ENCODE peak calls at places on chromosomes 1 and 21, in five cellular contexts. One of them, this sample, is unnamed.

GRCh38 chr1:226763741-226764264 is 24.7 kb upstream of the ITPKB start:
- DNase-seq in GM23338: peak
- DNase-seq in HepG2: no peak
- DNase-seq in K562: no peak
- DNase-seq in GM12878: no peak
- DNase-seq in this sample: peak

GRCh38 chr1:177847843-177848242 is 122.0 kb downstream of the SEC16B start:
- DNase-seq in GM23338: no peak
- DNase-seq in HepG2: no peak
- DNase-seq in K562: no peak
- DNase-seq in GM12878: no peak
- DNase-seq in this sample: no peak

GRCh38 chr1:167518331-167518700 is at the start of gene CD247:
- DNase-seq in GM23338: no peak
- DNase-seq in HepG2: no peak
- DNase-seq in K562: no peak
- DNase-seq in GM12878: no peak
- DNase-seq in this sample: no peak

GRCh38 chr1:168127493-168127892 is 9.2 kb downstream of the GPR161 start:
- DNase-seq in GM23338: no peak
- DNase-seq in HepG2: no peak
- DNase-seq in K562: no peak
- DNase-seq in GM12878: no peak
- DNase-seq in this sample: no peak

GRCh38 chr1:94526581-94526980 is 15.0 kb downstream of the F3 start:
- DNase-seq in GM23338: no peak
- DNase-seq in HepG2: no peak
- DNase-seq in K562: no peak
- DNase-seq in GM12878: no peak
- DNase-seq in this sample: no peak

GRCh38 chr1:23593556-23594148 is 34.4 kb upstream of the ID3 start:
- DNase-seq in GM23338: no peak
- DNase-seq in HepG2: peak
- DNase-seq in K562: no peak
- DNase-seq in GM12878: no peak
- DNase-seq in this sample: peak

GRCh38 chr1:194117582-194117981 is 931.2 kb upstream of the B3GALT2 start:
- DNase-seq in GM23338: peak
- DNase-seq in HepG2: peak
- DNase-seq in K562: no peak
- DNase-seq in GM12878: no peak
- DNase-seq in this sample: peak

GRCh38 chr1:24864409-24864808 is 65.7 kb downstream of the RUNX3 start:
- DNase-seq in GM23338: peak
- DNase-seq in HepG2: peak
- DNase-seq in K562: no peak
- DNase-seq in GM12878: no peak
- DNase-seq in this sample: no peak

GRCh38 chr1:58346076-58346435 is 200.5 kb downstream of the OMA1 start:
- DNase-seq in GM23338: no peak
- DNase-seq in HepG2: no peak
- DNase-seq in K562: no peak
- DNase-seq in GM12878: no peak
- DNase-seq in this sample: no peak

DNA sequence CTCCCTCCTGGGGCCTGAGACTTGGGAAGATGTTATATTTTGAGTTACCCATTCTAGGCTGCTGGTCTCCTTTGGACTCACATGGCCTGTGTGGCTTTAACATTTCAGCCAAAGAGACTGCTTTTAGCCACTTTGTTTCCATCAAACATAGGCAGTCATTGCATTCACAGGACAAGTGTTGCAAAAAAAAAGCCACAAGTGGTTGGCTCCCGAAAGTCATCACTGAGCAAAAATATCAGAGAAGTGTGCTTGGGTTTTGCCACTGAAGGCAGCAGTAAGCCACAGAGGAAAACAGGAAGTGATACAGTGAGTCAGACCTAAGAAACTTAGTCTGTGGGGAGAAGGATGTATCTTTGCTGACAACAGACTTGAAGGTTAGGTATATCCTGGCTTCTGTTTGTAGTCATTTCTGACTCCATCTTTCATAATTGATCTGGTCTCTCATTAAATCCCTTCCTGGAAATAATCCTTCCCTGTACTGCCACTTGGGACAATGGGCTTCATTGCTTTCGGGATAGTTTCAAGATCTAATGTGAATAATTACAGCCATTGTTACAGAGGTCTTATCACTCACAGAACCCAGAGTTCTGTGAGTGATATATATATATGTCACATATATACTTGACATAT is 80.9 kb downstream of the COLGALT2 start:
- DNase-seq in GM23338: no peak
- DNase-seq in HepG2: no peak
- DNase-seq in K562: no peak
- DNase-seq in GM12878: peak
- DNase-seq in this sample: peak
- TF ChIP-seq JUNB in GM23338: no peak
- TF ChIP-seq JUNB in HepG2: no peak
- TF ChIP-seq JUNB in K562: peak
- TF ChIP-seq JUNB in GM12878: peak
- TF ChIP-seq JUNB in this sample: no peak

DNA sequence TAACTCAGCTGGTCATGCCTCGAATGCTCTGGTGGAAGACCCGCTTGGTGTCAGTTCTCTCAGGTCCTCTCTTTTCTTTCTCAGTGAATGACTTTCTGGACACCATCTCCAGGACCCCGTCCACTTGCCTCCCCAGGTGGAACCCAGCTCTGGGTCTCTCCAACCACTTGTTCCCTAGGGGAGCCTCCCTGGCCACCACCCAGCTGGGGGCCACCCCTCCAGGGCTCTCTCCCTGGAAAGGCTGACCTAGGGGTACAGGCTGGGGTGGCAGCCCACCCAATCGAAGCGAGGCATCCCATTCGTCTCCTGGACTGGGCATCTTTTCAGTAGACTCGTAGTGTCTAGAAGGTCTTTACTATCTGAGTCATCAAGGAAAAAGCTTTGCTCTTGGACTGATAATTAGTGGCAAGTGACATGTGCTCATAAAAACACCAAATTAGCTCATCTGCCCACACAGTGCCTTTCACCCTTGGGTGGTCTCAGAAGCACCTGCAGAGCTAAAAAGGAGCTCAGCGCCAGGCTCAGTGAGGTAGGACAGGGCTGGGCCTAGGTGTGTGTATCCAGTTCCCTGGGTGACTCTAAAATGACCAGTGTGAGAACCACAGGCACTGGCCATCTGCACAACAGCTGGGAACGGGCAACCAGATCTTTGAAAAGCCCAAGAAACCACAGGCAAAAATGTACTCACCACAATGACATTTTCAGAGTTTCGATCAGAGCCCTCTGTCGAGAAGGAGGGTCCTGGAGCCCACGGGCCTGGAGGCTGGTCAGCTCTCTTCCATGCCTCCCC is 2.4 kb upstream of the PDXK start:
- DNase-seq in GM23338: no peak
- DNase-seq in HepG2: no peak
- DNase-seq in K562: no peak
- DNase-seq in GM12878: peak
- DNase-seq in this sample: no peak
- TF ChIP-seq JUNB in GM23338: no peak
- TF ChIP-seq JUNB in HepG2: no peak
- TF ChIP-seq JUNB in K562: no peak
- TF ChIP-seq JUNB in GM12878: peak
- TF ChIP-seq JUNB in this sample: no peak

DNA sequence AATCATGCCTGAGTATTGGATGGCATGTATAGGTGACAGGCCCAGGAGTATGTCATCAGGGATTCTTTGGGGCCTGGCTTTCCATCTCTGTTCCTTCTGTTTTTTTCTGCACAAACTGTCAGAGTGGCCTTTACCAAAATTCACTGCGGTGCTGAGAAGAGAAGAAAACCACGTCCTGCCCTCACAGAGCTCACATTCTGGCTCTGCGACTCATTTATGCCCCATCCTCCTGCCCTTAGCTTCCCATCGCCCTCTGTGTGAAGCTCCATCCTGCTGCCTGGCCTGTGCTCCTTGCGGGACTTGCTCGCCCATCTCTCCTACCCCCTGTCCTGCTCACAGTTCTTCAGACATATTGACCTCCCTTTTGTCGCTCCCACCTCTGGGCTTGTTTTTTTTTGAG is 73.4 kb downstream of the HUNK start:
- DNase-seq in GM23338: no peak
- DNase-seq in HepG2: no peak
- DNase-seq in K562: no peak
- DNase-seq in GM12878: no peak
- DNase-seq in this sample: no peak
- TF ChIP-seq JUNB in GM23338: no peak
- TF ChIP-seq JUNB in HepG2: no peak
- TF ChIP-seq JUNB in K562: no peak
- TF ChIP-seq JUNB in GM12878: no peak
- TF ChIP-seq JUNB in this sample: no peak

GRCh38 chr1:201024251-201024998 is 911 bp upstream of the KIF21B start:
- DNase-seq in GM23338: peak
- DNase-seq in HepG2: peak
- DNase-seq in K562: peak
- DNase-seq in GM12878: no peak
- DNase-seq in this sample: no peak

GRCh38 chr1:201028473-201028889 is 5.0 kb upstream of the KIF21B start:
- DNase-seq in GM23338: no peak
- DNase-seq in HepG2: peak
- DNase-seq in K562: no peak
- DNase-seq in GM12878: no peak
- DNase-seq in this sample: no peak

GRCh38 chr1:201026746-201027145 is 3.2 kb upstream of the KIF21B start:
- DNase-seq in GM23338: no peak
- DNase-seq in HepG2: no peak
- DNase-seq in K562: no peak
- DNase-seq in GM12878: no peak
- DNase-seq in this sample: no peak

GRCh38 chr1:201025571-201026002 is 2.1 kb upstream of the KIF21B start:
- DNase-seq in GM23338: peak
- DNase-seq in HepG2: no peak
- DNase-seq in K562: peak
- DNase-seq in GM12878: no peak
- DNase-seq in this sample: peak

GRCh38 chr1:201026234-201026633 is 2.7 kb upstream of the KIF21B start:
- DNase-seq in GM23338: no peak
- DNase-seq in HepG2: no peak
- DNase-seq in K562: no peak
- DNase-seq in GM12878: no peak
- DNase-seq in this sample: no peak
- TF ChIP-seq JUNB in GM23338: no peak
- TF ChIP-seq JUNB in HepG2: no peak
- TF ChIP-seq JUNB in K562: no peak
- TF ChIP-seq JUNB in GM12878: no peak
- TF ChIP-seq JUNB in this sample: no peak